ENCODE peak calls at places on chromosomes 3 and 15, in four cellular contexts. Z is cerebellar cortex, X is iPS DF 6.9, O is COLO829. P is an unnamed sample.

GRCh38 chr3:16313955-16314645 is 49.1 kb downstream of the OXNAD1 start:
- DNase-seq in Z (no peak), X (no peak), O (no peak), P (no peak)

GRCh38 chr15:41291065-41291631 is 41.2 kb downstream of the OIP5 start:
- DNase-seq in Z (no peak), X (no peak), O (no peak), P (no peak)

GRCh38 chr3:113231391-113231790 is 20.0 kb downstream of the BOC start:
- DNase-seq in Z (no peak), X (no peak), O (no peak), P (no peak)

GRCh38 chr3:147187687-147188086 is 218.7 kb downstream of the ZIC4 start:
- DNase-seq in Z (no peak), X (no peak), O (no peak), P (no peak)

GRCh38 chr3:65888980-65889706 is 149.6 kb downstream of the MAGI1 start:
- DNase-seq in Z (no peak), X (no peak), O (peak; percentile 28), P (no peak)

GRCh38 chr3:197692641-197693040 is 44.1 kb downstream of the RUBCN start:
- DNase-seq in Z (no peak), X (no peak), O (no peak), P (no peak)

GRCh38 chr3:39491014-39491413 is 23.5 kb downstream of the MOBP start:
- DNase-seq in Z (no peak), X (no peak), O (no peak), P (no peak)

GRCh38 chr3:52149021-52149420 is 5.2 kb downstream of the POC1A start:
- DNase-seq in Z (no peak), X (no peak), O (no peak), P (no peak)

GRCh38 chr3:11718582-11719405 is 75.1 kb upstream of the VGLL4 start:
- DNase-seq in Z (peak; percentile 67), X (no peak), O (peak; percentile 35), P (peak; percentile 67)

GRCh38 chr3:78745847-78746246 is 1022.0 kb downstream of the ROBO1 start:
- DNase-seq in Z (no peak), X (no peak), O (no peak), P (no peak)

GRCh38 chr3:25038907-25039306 is 389.2 kb upstream of the RARB start:
- DNase-seq in Z (no peak), X (no peak), O (no peak), P (no peak)

GRCh38 chr15:73750441-73750840 is 2.7 kb downstream of the INSYN1 start:
- DNase-seq in Z (no peak), X (no peak), O (no peak), P (no peak)